ENCODE peak calls at places on chromosomes 4 and X, in seven cellular contexts. I, X, O, D, L, Z and U are unnamed samples.

GRCh38 chrX:71514367-71515038 is 18.4 kb upstream of the OGT start:
- DNase-seq in I (no peak), X (no peak), O (peak), D (no peak), L (no peak), Z (no peak), U (no peak)

GRCh38 chr4:13527192-13527982 is 16.9 kb downstream of the NKX3-2 start:
- DNase-seq in I (no peak), X (no peak), O (no peak), D (no peak), L (no peak), Z (no peak), U (no peak)

GRCh38 chrX:54074826-54075225 is 30.6 kb upstream of the PHF8 start:
- DNase-seq in I (no peak), X (no peak), O (no peak), D (no peak), L (no peak), Z (no peak), U (no peak)

GRCh38 chrX:46713672-46714487 is 45.0 kb downstream of the SLC9A7 start:
- DNase-seq in I (no peak), X (no peak), O (no peak), D (no peak), L (no peak), Z (no peak), U (peak)

GRCh38 chr4:5027366-5027765 is 8.1 kb upstream of the CYTL1 start:
- DNase-seq in I (no peak), X (no peak), O (no peak), D (no peak), L (no peak), Z (peak), U (no peak)

GRCh38 chr4:624705-625590 is at the start of gene PDE6B:
- DNase-seq in I (no peak), X (no peak), O (no peak), D (no peak), L (no peak), Z (no peak), U (no peak)

GRCh38 chrX:33725556-33726232 is 406.4 kb downstream of the FAM47A start:
- DNase-seq in I (no peak), X (no peak), O (no peak), D (peak), L (no peak), Z (peak), U (no peak)

GRCh38 chrX:119272882-119273806 is 37.1 kb downstream of the PGRMC1 start:
- DNase-seq in I (peak), X (no peak), O (peak), D (peak), L (no peak), Z (no peak), U (no peak)

GRCh38 chr4:158333820-158334219 is 123.5 kb downstream of the TMEM144 start:
- DNase-seq in I (no peak), X (no peak), O (no peak), D (no peak), L (no peak), Z (no peak), U (no peak)

GRCh38 chrX:134172588-134173259 is 64.3 kb upstream of the CCDC160 start:
- DNase-seq in I (peak), X (peak), O (peak), D (peak), L (no peak), Z (no peak), U (no peak)

GRCh38 chr4:4430492-4431195 is 43.7 kb downstream of the NSG1 start:
- DNase-seq in I (peak), X (no peak), O (peak), D (no peak), L (peak), Z (peak), U (peak)

GRCh38 chr4:158172558-158173258 is at the start of gene GASK1B:
- DNase-seq in I (no peak), X (no peak), O (no peak), D (peak), L (no peak), Z (peak), U (peak)

GRCh38 chr4:119647558-119647957 is 19.0 kb upstream of the PDE5A start:
- DNase-seq in I (no peak), X (no peak), O (no peak), D (no peak), L (no peak), Z (no peak), U (no peak)

GRCh38 chrX:21798677-21799219 is 40.7 kb upstream of the MBTPS2 start:
- DNase-seq in I (no peak), X (no peak), O (no peak), D (peak), L (no peak), Z (peak), U (no peak)

GRCh38 chr4:184752496-184753275 is 18.8 kb upstream of the CENPU start:
- DNase-seq in I (no peak), X (no peak), O (no peak), D (no peak), L (no peak), Z (no peak), U (no peak)